ENCODE peak calls at places on chromosomes 2 and 18, in four cellular contexts. V is K562, K is HEK293T, X is HepG2. R is an unnamed sample.

GRCh38 chr2:239056611-239057010 is 208.7 kb downstream of the TWIST2 start:
- DNase-seq in V (no peak), K (no peak), X (no peak), R (no peak)

GRCh38 chr2:183224933-183225332 is 100.7 kb downstream of the NUP35 start:
- DNase-seq in K (no peak), V (no peak), X (no peak), R (no peak)

GRCh38 chr2:203685081-203685621 is 21.3 kb upstream of the CD28 start:
- DNase-seq in X (no peak), V (no peak), K (no peak), R (no peak)

GRCh38 chr18:3492721-3493120 is 42.7 kb downstream of the TGIF1 start:
- DNase-seq in X (no peak), V (no peak), K (no peak), R (no peak)

GRCh38 chr2:111178730-111179405 is 58.2 kb downstream of the BCL2L11 start:
- DNase-seq in K (no peak), X (peak), V (no peak), R (no peak)

GRCh38 chr2:226649871-226650660 is 149.6 kb downstream of the IRS1 start:
- DNase-seq in X (peak), K (peak), V (no peak), R (peak)

GRCh38 chr2:231917280-231918088 is 8.7 kb downstream of the NPPC start:
- DNase-seq in V (peak), K (no peak), X (no peak), R (no peak)

GRCh38 chr2:100252811-100253698 is 69.2 kb downstream of the LONRF2 start:
- DNase-seq in X (no peak), V (no peak), K (no peak), R (no peak)

GRCh38 chr18:47749195-47749973 is 181.1 kb downstream of the SMAD2 start:
- DNase-seq in K (peak), X (peak), V (peak), R (peak)

GRCh38 chr18:62838475-62839098 is 123.2 kb downstream of the PHLPP1 start:
- DNase-seq in V (no peak), K (no peak), X (no peak), R (no peak)

GRCh38 chr2:230068658-230069080 is at the start of gene SLC16A14:
- DNase-seq in X (no peak), K (no peak), V (no peak), R (no peak)

GRCh38 chr2:96762529-96763253 is 2.0 kb downstream of the CNNM4 start:
- DNase-seq in X (no peak), K (no peak), V (no peak), R (peak)

GRCh38 chr2:96538487-96539214 is 2.1 kb downstream of the ARID5A start:
- DNase-seq in V (no peak), X (peak), K (no peak), R (peak)

GRCh38 chr2:184562532-184562931 is 35.8 kb upstream of the ZNF804A start:
- DNase-seq in K (no peak), X (no peak), V (no peak), R (no peak)

GRCh38 chr2:36609507-36609906 is 11.5 kb upstream of the FEZ2 start:
- DNase-seq in V (no peak), X (no peak), K (no peak), R (no peak)

GRCh38 chr2:145759228-145759940 is 1239.5 kb upstream of the ZEB2 start:
- DNase-seq in V (peak), K (no peak), X (peak), R (no peak)

GRCh38 chr2:34475141-34475540 is 876.0 kb upstream of the FAM98A start:
- DNase-seq in X (no peak), V (no peak), K (no peak), R (no peak)

GRCh38 chr2:71358931-71359671 is 27.5 kb downstream of the ZNF638 start:
- DNase-seq in V (no peak), K (no peak), X (no peak), R (no peak)

GRCh38 chr18:79526468-79527460 is 131.0 kb downstream of the NFATC1 start:
- DNase-seq in X (no peak), V (peak), K (no peak), R (no peak)

GRCh38 chr2:29187926-29188325 is 72.7 kb downstream of the CLIP4 start:
- DNase-seq in X (no peak), K (no peak), V (no peak), R (no peak)

GRCh38 chr18:74281639-74282358 is 10.0 kb downstream of the CYB5A start:
- DNase-seq in V (no peak), X (peak), K (no peak), R (no peak)

GRCh38 chr18:74283646-74284045 is 8.1 kb downstream of the CYB5A start:
- DNase-seq in K (no peak), X (no peak), V (no peak), R (no peak)

GRCh38 chr18:74284501-74285004 is 7.2 kb downstream of the CYB5A start:
- DNase-seq in V (no peak), X (no peak), K (no peak), R (no peak)

GRCh38 chr18:74282359-74283254 is 9.2 kb downstream of the CYB5A start:
- DNase-seq in X (peak), K (no peak), V (no peak), R (peak)

GRCh38 chr18:74283255-74283554 is 8.6 kb downstream of the CYB5A start:
- DNase-seq in X (no peak), V (no peak), K (no peak), R (no peak)
- TF ChIP-seq ELF4 in X (no peak), V (no peak), K (no peak), R (no peak)

GRCh38 chr2:217223222-217223930 is 363.5 kb upstream of the TNP1 start:
- DNase-seq in V (no peak), X (no peak), K (no peak), R (no peak)

GRCh38 chr2:217220228-217221013 is 360.6 kb upstream of the TNP1 start:
- DNase-seq in X (no peak), K (no peak), V (no peak), R (no peak)

GRCh38 chr2:217225596-217225995 is 365.7 kb upstream of the TNP1 start:
- DNase-seq in K (no peak), X (no peak), V (no peak), R (no peak)

GRCh38 chr2:217219141-217219505 is 359.3 kb upstream of the TNP1 start:
- DNase-seq in X (no peak), V (no peak), K (no peak), R (no peak)

GRCh38 chr2:217222511-217222910 is 362.6 kb upstream of the TNP1 start:
- DNase-seq in X (no peak), K (no peak), V (no peak), R (no peak)
- TF ChIP-seq ELF4 in X (no peak), K (no peak), V (no peak), R (no peak)

GRCh38 chr2:1622521-1623200 is 121.7 kb downstream of the PXDN start:
- DNase-seq in X (no peak), K (no peak), V (no peak), R (no peak)

GRCh38 chr2:1623906-1624445 is 120.3 kb downstream of the PXDN start:
- DNase-seq in X (no peak), V (no peak), K (no peak), R (no peak)

GRCh38 chr2:1627628-1628371 is 116.5 kb downstream of the PXDN start:
- DNase-seq in X (no peak), K (no peak), V (no peak), R (no peak)

GRCh38 chr2:1626271-1626681 is 118.0 kb downstream of the PXDN start:
- DNase-seq in X (no peak), K (no peak), V (no peak), R (no peak)

GRCh38 chr2:1625281-1626001 is 118.9 kb downstream of the PXDN start:
- DNase-seq in V (no peak), X (no peak), K (no peak), R (peak)
- TF ChIP-seq ELF4 in V (no peak), X (no peak), K (no peak), R (no peak)

GRCh38 chr2:151905963-151906632 is 77.9 kb upstream of the ARL5A start:
- DNase-seq in K (no peak), X (no peak), V (no peak), R (no peak)
- TF ChIP-seq ELF4 in K (no peak), X (no peak), V (no peak), R (no peak)

GRCh38 chr18:77619523-77619922 is 369.9 kb downstream of the GALR1 start:
- DNase-seq in K (no peak), X (no peak), V (no peak), R (no peak)

GRCh38 chr18:77622009-77622692 is 372.5 kb downstream of the GALR1 start:
- DNase-seq in K (no peak), X (no peak), V (no peak), R (no peak)

DNA sequence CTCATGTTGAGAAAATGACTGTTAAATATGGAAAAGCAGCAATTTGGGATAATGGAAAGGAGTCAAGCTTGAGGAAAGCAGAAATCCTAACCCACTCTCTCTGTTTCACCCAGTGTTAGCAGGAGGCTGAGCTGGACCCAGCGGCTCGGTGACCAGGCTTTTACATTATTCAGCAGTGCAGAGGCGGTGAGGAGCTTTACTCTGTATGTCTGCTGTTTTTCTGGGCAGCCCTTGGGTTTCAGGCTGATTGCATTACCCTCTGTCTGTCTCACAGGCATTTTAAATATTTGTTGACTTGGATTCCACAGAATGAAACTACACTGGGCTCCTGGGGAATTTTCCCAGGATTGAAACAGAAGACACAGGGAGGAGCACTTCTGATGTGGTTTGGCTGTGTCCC is 368.0 kb downstream of the GALR1 start:
- DNase-seq in V (no peak), X (no peak), K (no peak), R (no peak)
- TF ChIP-seq ELF4 in V (no peak), X (no peak), K (no peak), R (no peak)

DNA sequence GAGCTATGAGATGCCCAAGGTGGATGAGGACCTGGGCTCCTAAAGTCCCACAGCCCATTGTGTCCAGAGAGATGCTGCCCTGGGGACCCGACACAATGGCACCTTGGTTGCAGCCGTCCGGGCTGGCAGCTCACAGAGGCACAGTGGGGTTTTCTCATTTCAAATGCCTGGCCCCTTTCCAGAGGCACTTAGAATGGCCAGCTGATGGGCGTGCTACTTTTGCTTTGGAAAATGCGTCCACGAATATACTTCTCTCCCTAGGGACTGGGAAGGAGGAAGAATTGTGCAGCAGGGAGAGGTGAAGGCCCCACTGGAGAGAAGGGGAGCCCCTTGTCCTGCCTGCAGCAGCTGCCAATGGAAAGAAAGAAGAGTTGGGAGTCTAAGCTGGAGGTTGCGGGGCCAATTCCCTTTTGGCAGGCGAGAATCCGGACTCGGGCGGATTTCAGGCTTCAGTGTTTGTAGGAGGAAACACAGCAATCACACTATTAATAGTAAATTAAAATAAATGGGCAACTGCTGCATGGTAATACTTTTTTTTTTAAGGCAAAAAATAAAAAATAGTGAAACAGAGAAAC is 1.1 kb upstream of the MAL start:
- DNase-seq in X (no peak), K (no peak), V (no peak), R (no peak)
- TF ChIP-seq ELF4 in X (no peak), K (no peak), V (no peak), R (no peak)

GRCh38 chr2:46200100-46200690 is 97.0 kb upstream of the EPAS1 start:
- DNase-seq in V (no peak), X (no peak), K (no peak), R (no peak)
- TF ChIP-seq ELF4 in V (no peak), X (no peak), K (no peak), R (no peak)

GRCh38 chr2:151258121-151258520 is 3.5 kb downstream of the RBM43 start:
- DNase-seq in K (no peak), X (no peak), V (no peak), R (no peak)
- TF ChIP-seq ELF4 in K (no peak), X (no peak), V (no peak), R (no peak)

DNA sequence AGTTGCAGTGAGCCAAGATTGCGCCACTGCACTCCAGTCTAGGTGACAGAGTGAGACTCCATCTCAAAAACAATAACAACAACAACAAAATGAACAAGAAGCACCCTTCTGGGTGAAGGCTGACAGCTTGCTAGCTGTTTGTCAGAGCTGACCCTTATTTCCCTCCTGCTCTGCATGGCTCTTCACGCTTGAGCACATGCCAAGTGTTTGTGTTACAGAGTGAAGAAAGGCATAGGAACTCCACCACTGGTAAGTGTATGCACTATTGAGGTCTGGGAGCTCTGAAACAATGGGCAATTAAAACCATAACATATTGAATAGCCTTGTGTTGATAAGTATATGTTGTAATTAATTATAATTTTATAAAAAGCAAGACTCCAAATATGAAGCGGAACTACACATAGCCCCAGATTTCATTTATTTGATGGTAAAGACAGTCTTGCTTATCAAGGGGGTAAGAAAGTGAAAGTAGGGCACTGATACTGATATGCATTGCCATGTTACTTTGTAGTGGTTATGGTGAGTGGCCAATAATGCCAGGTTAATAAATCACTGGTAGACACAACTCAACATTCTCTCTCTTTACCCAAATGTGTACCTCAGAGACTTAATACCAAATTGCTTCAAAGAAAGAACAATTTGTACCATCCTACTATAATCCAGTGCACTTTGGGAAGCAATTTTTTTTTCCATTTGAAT is 163.4 kb downstream of the VWC2L start:
- DNase-seq in V (no peak), K (no peak), X (no peak), R (no peak)
- TF ChIP-seq ELF4 in V (no peak), K (no peak), X (no peak), R (no peak)

R was measured in WTC11.